ENCODE peak calls at places on chromosomes 7 and 10, in five cellular contexts. O, Z, B, H and D are unnamed samples.
A peak's percentile ranks its signal among the peaks of the same experiment; 100 is the strongest.

GRCh38 chr7:53437336-53437735 is 401.9 kb downstream of the POM121L12 start:
- DNase-seq in O (no peak), Z (no peak), B (no peak), H (no peak), D (no peak)

GRCh38 chr7:128791121-128791967 is 424 bp upstream of the CCDC136 start:
- DNase-seq in O (peak; percentile 87), Z (no peak), B (peak; percentile 77), H (peak; percentile 83), D (peak; percentile 90)

GRCh38 chr7:32536585-32536984 is 41.3 kb downstream of the AVL9 start:
- DNase-seq in O (no peak), Z (peak; percentile 7), B (no peak), H (no peak), D (no peak)

GRCh38 chr7:100003711-100004661 is 11.4 kb upstream of the ZKSCAN1 start:
- DNase-seq in O (peak; percentile 79), Z (no peak), B (no peak), H (peak; percentile 89), D (no peak)

GRCh38 chr10:50637003-50637579 is 13.3 kb upstream of the SGMS1 start:
- DNase-seq in O (no peak), Z (no peak), B (no peak), H (no peak), D (no peak)

GRCh38 chr7:47759056-47759706 is 177.3 kb upstream of the TNS3 start:
- DNase-seq in O (no peak), Z (no peak), B (no peak), H (no peak), D (no peak)

GRCh38 chr10:127881262-127881661 is 11.5 kb downstream of the CLRN3 start:
- DNase-seq in O (peak; percentile 79), Z (no peak), B (no peak), H (peak; percentile 71), D (no peak)

GRCh38 chr10:1360011-1360580 is 303.9 kb downstream of the WDR37 start:
- DNase-seq in O (no peak), Z (no peak), B (no peak), H (no peak), D (no peak)

GRCh38 chr7:44320141-44320540 is 5.3 kb downstream of the CAMK2B start:
- DNase-seq in O (no peak), Z (no peak), B (no peak), H (no peak), D (no peak)

GRCh38 chr7:28364082-28364481 is 48.2 kb upstream of the CREB5 start:
- DNase-seq in O (no peak), Z (no peak), B (no peak), H (no peak), D (no peak)

GRCh38 chr10:132637477-132638129 is 100.0 kb downstream of the INPP5A start:
- DNase-seq in O (peak; percentile 66), Z (peak; percentile 41), B (no peak), H (no peak), D (no peak)

GRCh38 chr7:152052772-152053171 is 27.3 kb downstream of the GALNT11 start:
- DNase-seq in O (no peak), Z (no peak), B (no peak), H (no peak), D (no peak)

GRCh38 chr7:16428672-16429071 is 7.3 kb upstream of the CRPPA start:
- DNase-seq in O (no peak), Z (no peak), B (no peak), H (peak; percentile 42), D (no peak)

GRCh38 chr10:130193493-130194193 is 57.5 kb downstream of the GLRX3 start:
- DNase-seq in O (no peak), Z (no peak), B (no peak), H (no peak), D (no peak)

GRCh38 chr7:96648784-96649183 is 60.9 kb downstream of the SEM1 start:
- DNase-seq in O (no peak), Z (no peak), B (no peak), H (no peak), D (no peak)

GRCh38 chr7:7972128-7972527 is 3.5 kb downstream of the GLCCI1 start:
- DNase-seq in O (no peak), Z (no peak), B (no peak), H (no peak), D (no peak)

GRCh38 chr10:44028384-44029137 is 356.3 kb downstream of the CXCL12 start:
- DNase-seq in O (no peak), Z (no peak), B (no peak), H (no peak), D (no peak)

GRCh38 chr10:61606971-61607907 is 55.5 kb upstream of the CABCOCO1 start:
- DNase-seq in O (peak; percentile 14), Z (no peak), B (no peak), H (no peak), D (no peak)

GRCh38 chr7:2203551-2204300 is 29.0 kb downstream of the MAD1L1 start:
- DNase-seq in O (peak; percentile 43), Z (no peak), B (no peak), H (no peak), D (peak; percentile 66)

GRCh38 chr7:5396542-5396941 is 27.1 kb downstream of the TNRC18 start:
- DNase-seq in O (no peak), Z (no peak), B (peak; percentile 63), H (peak; percentile 52), D (no peak)

GRCh38 chr7:29296421-29296820 is 101.8 kb downstream of the CHN2 start:
- DNase-seq in O (no peak), Z (no peak), B (no peak), H (no peak), D (no peak)

GRCh38 chr7:3537210-3537875 is 236.3 kb downstream of the SDK1 start:
- DNase-seq in O (peak; percentile 34), Z (peak; percentile 11), B (no peak), H (no peak), D (no peak)

GRCh38 chr10:121553455-121553854 is 44.8 kb downstream of the FGFR2 start:
- DNase-seq in O (no peak), Z (no peak), B (no peak), H (no peak), D (no peak)

GRCh38 chr7:35676211-35676610 is 18.7 kb downstream of the HERPUD2 start:
- DNase-seq in O (no peak), Z (no peak), B (no peak), H (no peak), D (no peak)
- H3K27ac ChIP-seq in O (no peak overlapping the region), Z (no peak overlapping the region), B (no peak overlapping the region), H (no peak overlapping the region), D (no peak overlapping the region)

GRCh38 chr10:6274040-6274439 is 71.3 kb downstream of the PFKFB3 start:
- DNase-seq in O (no peak), Z (no peak), B (no peak), H (no peak), D (no peak)

GRCh38 chr10:6273351-6273750 is 70.6 kb downstream of the PFKFB3 start:
- DNase-seq in O (no peak), Z (no peak), B (no peak), H (no peak), D (no peak)

GRCh38 chr10:6274504-6274903 is 71.8 kb downstream of the PFKFB3 start:
- DNase-seq in O (no peak), Z (no peak), B (no peak), H (no peak), D (no peak)

GRCh38 chr10:6272126-6272525 is 69.4 kb downstream of the PFKFB3 start:
- DNase-seq in O (no peak), Z (no peak), B (no peak), H (no peak), D (no peak)

GRCh38 chr10:6275022-6275997 is 72.6 kb downstream of the PFKFB3 start:
- DNase-seq in O (peak; percentile 83), Z (peak; percentile 85), B (peak; percentile 85), H (peak; percentile 81), D (peak; percentile 98)
- H3K27ac ChIP-seq in O (peak overlapping the region; percentile 71), Z (peak overlapping the region; percentile 93), B (peak overlapping the region; percentile 58), H (peak overlapping the region; percentile 51), D (peak overlapping the region; percentile 79)

DNA sequence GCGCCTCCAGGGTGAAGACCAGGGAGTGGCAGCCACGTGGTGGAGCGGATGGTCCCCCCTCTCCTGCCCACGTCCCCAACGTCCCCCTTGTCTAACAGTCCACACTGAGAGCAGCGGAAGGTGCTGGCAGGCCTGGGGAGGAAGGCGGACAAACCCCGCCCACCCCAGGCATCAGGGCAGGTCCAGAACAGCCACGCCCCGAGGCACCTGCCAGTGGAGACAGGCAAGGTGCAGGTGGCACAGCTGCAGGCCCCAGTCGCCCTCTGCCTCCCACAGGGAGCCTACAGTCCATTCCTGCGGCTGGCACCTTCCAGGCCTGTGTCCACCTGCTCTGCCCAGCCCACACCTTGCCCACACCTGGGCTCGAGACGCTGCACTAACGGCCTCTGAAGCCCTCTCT is 24.9 kb downstream of the CYP2W1 start:
- DNase-seq in O (no peak), Z (no peak), B (no peak), H (peak; percentile 74), D (no peak)
- H3K27ac ChIP-seq in O (no peak overlapping the region), Z (no peak overlapping the region), B (no peak overlapping the region), H (no peak overlapping the region), D (no peak overlapping the region)

GRCh38 chr7:79529214-79529895 is 75.9 kb upstream of the MAGI2 start:
- DNase-seq in O (no peak), Z (no peak), B (no peak), H (no peak), D (no peak)
- H3K27ac ChIP-seq in O (no peak overlapping the region), Z (no peak overlapping the region), B (no peak overlapping the region), H (no peak overlapping the region), D (no peak overlapping the region)